ENCODE peak calls at places on chromosomes 6 and 20, in four cellular contexts. O is osteocyte; B is stimulated activated CD8-positive, alpha-beta memory T cell treated with anti-CD3 and anti-CD28 coated beads, Interleukin-7, amount 100 ng/mL, for 1 hour; F is EL. Q is an unnamed sample.

GRCh38 chr6:167485186-167485978 is 160.5 kb downstream of the TTLL2 start:
- DNase-seq in O (no peak), B (no peak), F (no peak), Q (no peak)

GRCh38 chr6:49087372-49087771 is 375.7 kb downstream of the MMUT start:
- DNase-seq in O (no peak), B (no peak), F (no peak), Q (no peak)

GRCh38 chr6:45592991-45593390 is 215.3 kb upstream of the SUPT3H start:
- DNase-seq in O (no peak), B (no peak), F (peak), Q (no peak)

GRCh38 chr6:24069546-24069945 is 56.5 kb upstream of the NRSN1 start:
- DNase-seq in O (no peak), B (no peak), F (no peak), Q (no peak)

GRCh38 chr20:38252292-38253288 is 7.9 kb downstream of the KIAA1755 start:
- DNase-seq in O (no peak), B (no peak), F (no peak), Q (no peak)

GRCh38 chr20:10832146-10832545 is 158.3 kb upstream of the JAG1 start:
- DNase-seq in O (no peak), B (no peak), F (peak), Q (no peak)

GRCh38 chr6:93902517-93902916 is 483.2 kb upstream of the EPHA7 start:
- DNase-seq in O (no peak), B (no peak), F (no peak), Q (no peak)

GRCh38 chr6:50056242-50056641 is 6.5 kb upstream of the DEFB112 start:
- DNase-seq in O (no peak), B (no peak), F (no peak), Q (no peak)

GRCh38 chr6:7566617-7567173 is 23.3 kb upstream of the SNRNP48 start:
- DNase-seq in O (no peak), B (no peak), F (no peak), Q (no peak)

GRCh38 chr20:7841967-7842301 is 98.3 kb downstream of the HAO1 start:
- DNase-seq in O (no peak), B (no peak), F (peak), Q (no peak)

GRCh38 chr6:113009682-113010081 is 662.6 kb downstream of the RFPL4B start:
- DNase-seq in O (no peak), B (no peak), F (peak), Q (no peak)

GRCh38 chr6:166419268-166419667 is 36.5 kb upstream of the MPC1 start:
- DNase-seq in O (no peak), B (peak), F (peak), Q (no peak)

GRCh38 chr20:41509316-41509715 is 108.9 kb downstream of the CHD6 start:
- DNase-seq in O (no peak), B (no peak), F (no peak), Q (no peak)

GRCh38 chr6:41193171-41193734 is 7.7 kb downstream of the TREML2 start:
- DNase-seq in O (peak), B (no peak), F (no peak), Q (no peak)

GRCh38 chr6:152696543-152696942 is 1.2 kb upstream of the MYCT1 start:
- DNase-seq in O (no peak), B (no peak), F (peak), Q (no peak)

GRCh38 chr6:87944541-87944954 is 103.1 kb upstream of the SPACA1 start:
- DNase-seq in O (peak), B (no peak), F (peak), Q (no peak)

GRCh38 chr6:169020821-169021220 is 232.8 kb downstream of the THBS2 start:
- DNase-seq in O (no peak), B (no peak), F (no peak), Q (no peak)

GRCh38 chr6:40587240-40588069 is at the start of gene LRFN2:
- DNase-seq in O (peak), B (peak), F (peak), Q (peak)

GRCh38 chr6:79301290-79301689 is 66.8 kb upstream of the HMGN3 start:
- DNase-seq in O (no peak), B (no peak), F (no peak), Q (no peak)

GRCh38 chr20:10659651-10660601 is 13.9 kb downstream of the JAG1 start:
- DNase-seq in O (no peak), B (no peak), F (no peak), Q (no peak)

GRCh38 chr20:15236812-15237211 is 899.4 kb upstream of the FLRT3 start:
- DNase-seq in O (no peak), B (no peak), F (peak), Q (no peak)

GRCh38 chr6:90179190-90180169 is 117.2 kb downstream of the BACH2 start:
- DNase-seq in O (no peak), B (no peak), F (no peak), Q (no peak)

GRCh38 chr6:170036916-170037315 is 254.0 kb downstream of the DLL1 start:
- DNase-seq in O (no peak), B (no peak), F (no peak), Q (no peak)